ENCODE peak calls at places on chromosomes 4 and X, in seven cellular contexts. R, G, L, S, J, U and C are unnamed samples.

GRCh38 chr4:54098375-54098774 is 1.6 kb upstream of the GSX2 start:
- DNase-seq in S (no peak), G (no peak), U (no peak), J (no peak), L (no peak), R (no peak), C (no peak)

GRCh38 chr4:83189631-83190136 is 75.2 kb upstream of the PLAC8 start:
- DNase-seq in U (no peak), S (no peak), R (no peak), G (no peak), J (no peak), L (peak; percentile 46), C (no peak)

GRCh38 chrX:49258749-49259124 is 5.8 kb downstream of the FOXP3 start:
- DNase-seq in L (no peak), U (no peak), S (no peak), G (no peak), R (no peak), J (no peak), C (no peak)

GRCh38 chr4:123168812-123169211 is 227.8 kb upstream of the SPRY1 start:
- DNase-seq in R (peak; percentile 7), J (no peak), G (no peak), U (no peak), S (no peak), L (no peak), C (no peak)

GRCh38 chrX:108036298-108036973 is 8.4 kb upstream of the VSIG1 start:
- DNase-seq in R (peak; percentile 93), G (no peak), U (peak; percentile 2), L (peak; percentile 64), S (no peak), J (peak; percentile 43), C (no peak)

GRCh38 chr4:150007512-150007911 is 70.7 kb upstream of the DCLK2 start:
- DNase-seq in L (no peak), G (no peak), J (peak; percentile 41), R (peak; percentile 57), S (no peak), U (no peak), C (no peak)

GRCh38 chrX:49761481-49761880 is 65.7 kb upstream of the PAGE1 start:
- DNase-seq in S (no peak), J (no peak), U (no peak), G (no peak), L (peak; percentile 31), R (peak; percentile 12), C (no peak)

GRCh38 chr4:123037809-123038208 is 115.4 kb upstream of the NUDT6 start:
- DNase-seq in R (peak; percentile 54), U (no peak), J (no peak), G (no peak), S (no peak), L (no peak), C (no peak)

GRCh38 chrX:111041018-111041462 is 55.0 kb upstream of the PAK3 start:
- DNase-seq in G (peak; percentile 8), S (no peak), R (peak; percentile 90), L (peak; percentile 29), U (peak; percentile 13), J (no peak), C (no peak)

GRCh38 chrX:39242187-39242586 is 440.9 kb downstream of the MID1IP1 start:
- DNase-seq in S (peak; percentile 5), L (peak; percentile 68), G (no peak), R (no peak), U (no peak), J (no peak), C (no peak)

GRCh38 chr4:150224896-150225591 is 146.8 kb downstream of the DCLK2 start:
- DNase-seq in G (no peak), U (peak; percentile 86), R (peak; percentile 99), J (no peak), S (no peak), L (no peak), C (no peak)

GRCh38 chr4:40721730-40722171 is 28.0 kb upstream of the NSUN7 start:
- DNase-seq in L (peak; percentile 36), J (no peak), G (no peak), U (no peak), S (no peak), R (peak; percentile 58), C (no peak)

GRCh38 chr4:16248605-16249004 is 22.3 kb upstream of the TAPT1 start:
- DNase-seq in U (no peak), J (no peak), R (no peak), G (no peak), L (no peak), S (no peak), C (no peak)

GRCh38 chrX:70970482-70970999 is 39.6 kb upstream of the SLC7A3 start:
- DNase-seq in G (no peak), U (no peak), J (no peak), L (no peak), S (no peak), R (peak; percentile 16), C (no peak)

GRCh38 chr4:17967078-17967477 is 54.5 kb downstream of the LCORL start:
- DNase-seq in G (no peak), J (no peak), R (no peak), L (no peak), U (no peak), S (no peak), C (no peak)

GRCh38 chr4:41539711-41540110 is 1.8 kb downstream of the LIMCH1 start:
- DNase-seq in J (no peak), S (no peak), G (no peak), R (no peak), L (no peak), U (no peak), C (no peak)

GRCh38 chrX:147537172-147537571 is 374.5 kb upstream of the FMR1 start:
- DNase-seq in R (no peak), J (no peak), G (no peak), S (no peak), U (no peak), L (no peak), C (no peak)

DNA sequence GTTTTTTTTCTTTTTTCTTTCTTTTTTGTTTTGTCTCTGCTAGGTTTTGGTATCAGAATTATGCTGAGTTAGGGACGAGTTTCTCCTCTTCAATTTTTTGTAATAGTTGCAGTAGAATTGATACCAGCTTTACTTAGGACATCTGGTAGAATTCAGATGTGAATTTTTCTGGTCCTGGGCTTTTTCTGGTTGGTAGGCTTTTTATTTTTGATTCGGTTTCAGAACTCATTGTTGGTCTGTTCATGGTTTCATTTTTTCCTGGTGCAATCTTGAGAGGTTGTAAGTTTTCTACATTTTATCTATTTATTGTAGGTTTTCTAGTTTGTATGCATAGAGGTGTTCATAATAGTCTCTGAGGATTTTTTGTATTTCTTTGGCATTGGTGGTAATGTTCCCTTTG is 498.1 kb upstream of the CPEB2 start:
- DNase-seq in G (no peak), L (no peak), U (no peak), R (no peak), J (no peak), S (no peak), C (no peak)
- H3K9me3 ChIP-seq in G (no peaks in the 10 kb centered on the region), L (no peaks in the 10 kb centered on the region), U (no peaks in the 10 kb centered on the region), R (peaks cover 2% of the 10 kb centered on the region), J (no peaks in the 10 kb centered on the region), S (no peaks in the 10 kb centered on the region), C (no peaks in the 10 kb centered on the region)

GRCh38 chr4:87848622-87849351 is 16.0 kb downstream of the MEPE start:
- DNase-seq in G (peak; percentile 69), U (peak; percentile 4), L (peak; percentile 79), S (peak; percentile 59), R (peak; percentile 56), J (peak; percentile 12), C (peak; percentile 48)

GRCh38 chr4:87853108-87853507 is 20.3 kb downstream of the MEPE start:
- DNase-seq in J (no peak), R (peak; percentile 51), L (peak; percentile 62), S (no peak), U (no peak), G (peak; percentile 34), C (no peak)

GRCh38 chr4:87851332-87851731 is 18.6 kb downstream of the MEPE start:
- DNase-seq in R (no peak), J (no peak), U (no peak), L (no peak), G (peak; percentile 30), S (no peak), C (no peak)

GRCh38 chr4:87851955-87852354 is 19.2 kb downstream of the MEPE start:
- DNase-seq in R (no peak), G (no peak), L (no peak), U (no peak), J (no peak), S (no peak), C (no peak)

GRCh38 chr4:87849612-87850011 is 16.8 kb downstream of the MEPE start:
- DNase-seq in G (no peak), J (no peak), L (no peak), S (no peak), R (peak; percentile 11), U (no peak), C (no peak)
- H3K4me3 ChIP-seq in G (no peak overlapping the region), J (no peak overlapping the region), L (no peak overlapping the region), S (no peak overlapping the region), R (no peak overlapping the region), U (no peak overlapping the region), C (no peak overlapping the region)

DNA sequence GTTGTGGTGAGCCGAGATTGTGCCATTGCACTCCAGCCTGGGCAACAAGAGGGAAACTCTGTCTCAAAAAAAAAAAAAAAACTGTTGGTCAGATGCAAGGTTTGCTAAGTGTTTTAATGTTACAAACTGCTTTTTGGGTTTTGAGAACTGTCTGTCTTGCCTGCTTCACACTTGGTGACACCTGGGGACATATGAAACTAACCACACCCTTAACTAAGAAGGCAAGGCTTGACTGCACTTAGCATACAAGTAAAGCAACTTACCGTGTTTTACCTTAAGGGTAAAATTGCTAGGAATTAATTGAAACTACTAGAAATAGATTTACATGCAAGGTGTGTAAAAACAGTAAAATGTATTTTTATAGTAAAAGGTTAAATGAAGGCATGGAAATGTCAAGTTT is 180.4 kb downstream of the OR13H1 start:
- DNase-seq in L (no peak), R (no peak), U (no peak), S (no peak), G (no peak), J (no peak), C (no peak)
- H3K9me3 ChIP-seq in L (no peaks in the 10 kb centered on the region), R (peaks cover 4% of the 10 kb centered on the region), U (no peaks in the 10 kb centered on the region), S (no peaks in the 10 kb centered on the region), G (no peaks in the 10 kb centered on the region), J (peaks cover 16% of the 10 kb centered on the region), C (no peaks in the 10 kb centered on the region)

GRCh38 chrX:153928846-153929245 is 2.8 kb upstream of the ARHGAP4 start:
- DNase-seq in U (no peak), R (no peak), J (no peak), G (no peak), S (no peak), L (no peak), C (no peak)
- H3K4me3 ChIP-seq in U (no peak overlapping the region), R (no peak overlapping the region), J (no peak overlapping the region), G (no peak overlapping the region), S (no peak overlapping the region), L (no peak overlapping the region), C (peak overlapping the region; percentile 34)

GRCh38 chr4:188091-188490 is 63.8 kb downstream of the ZNF718 start:
- DNase-seq in U (no peak), R (no peak), J (no peak), G (no peak), S (no peak), L (no peak), C (no peak)
- H3K9me3 ChIP-seq in U (peaks cover 5% of the 10 kb centered on the region), R (peaks cover 30% of the 10 kb centered on the region), J (no peaks in the 10 kb centered on the region), G (no peaks in the 10 kb centered on the region), S (no peaks in the 10 kb centered on the region), L (peaks cover 43% of the 10 kb centered on the region), C (peaks cover 89% of the 10 kb centered on the region)

GRCh38 chr4:159283697-159284492 is 181.0 kb downstream of the RAPGEF2 start:
- DNase-seq in J (peak; percentile 8), U (peak; percentile 72), S (no peak), G (no peak), R (peak; percentile 87), L (no peak), C (no peak)
- H3K4me3 ChIP-seq in J (no peak overlapping the region), U (no peak overlapping the region), S (no peak overlapping the region), G (no peak overlapping the region), R (no peak overlapping the region), L (no peak overlapping the region), C (no peak overlapping the region)